ENCODE peak calls at places on chromosome 13, in seven cellular contexts. One of them, this sample, is unnamed.

GRCh38 chr13:113050856-113051431 is 54.6 kb upstream of the F7 start:
- DNase-seq in stimulated activated CD8-positive, alpha-beta memory T cell treated with anti-CD3 and anti-CD28 coated beads, Interleukin-7, amount 100 ng/mL, for 48 hours: no peak
- DNase-seq in PC-9: no peak
- DNase-seq in skeletal muscle cell: no peak
- DNase-seq in CD4-positive, alpha-beta T cell: no peak
- DNase-seq in NCI-H2081: no peak
- DNase-seq in transverse colon: no peak
- DNase-seq in this sample: no peak

GRCh38 chr13:46759861-46760260 is 37.1 kb downstream of the ESD start:
- DNase-seq in CD4-positive, alpha-beta T cell: no peak
- DNase-seq in stimulated activated CD8-positive, alpha-beta memory T cell treated with anti-CD3 and anti-CD28 coated beads, Interleukin-7, amount 100 ng/mL, for 48 hours: no peak
- DNase-seq in skeletal muscle cell: peak
- DNase-seq in PC-9: no peak
- DNase-seq in transverse colon: peak
- DNase-seq in NCI-H2081: no peak
- DNase-seq in this sample: no peak

GRCh38 chr13:76533251-76533650 is 353.0 kb downstream of the KCTD12 start:
- DNase-seq in PC-9: no peak
- DNase-seq in NCI-H2081: no peak
- DNase-seq in stimulated activated CD8-positive, alpha-beta memory T cell treated with anti-CD3 and anti-CD28 coated beads, Interleukin-7, amount 100 ng/mL, for 48 hours: no peak
- DNase-seq in skeletal muscle cell: no peak
- DNase-seq in CD4-positive, alpha-beta T cell: no peak
- DNase-seq in transverse colon: no peak
- DNase-seq in this sample: no peak

GRCh38 chr13:112444001-112444311 is 67.8 kb downstream of the SPACA7 start:
- DNase-seq in stimulated activated CD8-positive, alpha-beta memory T cell treated with anti-CD3 and anti-CD28 coated beads, Interleukin-7, amount 100 ng/mL, for 48 hours: peak
- DNase-seq in skeletal muscle cell: peak
- DNase-seq in PC-9: peak
- DNase-seq in CD4-positive, alpha-beta T cell: no peak
- DNase-seq in transverse colon: peak
- DNase-seq in NCI-H2081: peak
- DNase-seq in this sample: no peak

GRCh38 chr13:79901336-79901735 is 420.4 kb downstream of the NDFIP2 start:
- DNase-seq in transverse colon: no peak
- DNase-seq in PC-9: no peak
- DNase-seq in stimulated activated CD8-positive, alpha-beta memory T cell treated with anti-CD3 and anti-CD28 coated beads, Interleukin-7, amount 100 ng/mL, for 48 hours: no peak
- DNase-seq in skeletal muscle cell: no peak
- DNase-seq in NCI-H2081: no peak
- DNase-seq in CD4-positive, alpha-beta T cell: no peak
- DNase-seq in this sample: no peak

GRCh38 chr13:32587014-32587773 is 942 bp downstream of the PDS5B start:
- DNase-seq in transverse colon: peak
- DNase-seq in stimulated activated CD8-positive, alpha-beta memory T cell treated with anti-CD3 and anti-CD28 coated beads, Interleukin-7, amount 100 ng/mL, for 48 hours: peak
- DNase-seq in PC-9: peak
- DNase-seq in CD4-positive, alpha-beta T cell: peak
- DNase-seq in NCI-H2081: peak
- DNase-seq in skeletal muscle cell: peak
- DNase-seq in this sample: no peak

GRCh38 chr13:51912091-51912490 is 50.3 kb downstream of the CCDC70 start:
- DNase-seq in stimulated activated CD8-positive, alpha-beta memory T cell treated with anti-CD3 and anti-CD28 coated beads, Interleukin-7, amount 100 ng/mL, for 48 hours: no peak
- DNase-seq in PC-9: no peak
- DNase-seq in NCI-H2081: no peak
- DNase-seq in transverse colon: no peak
- DNase-seq in CD4-positive, alpha-beta T cell: no peak
- DNase-seq in skeletal muscle cell: no peak
- DNase-seq in this sample: no peak

GRCh38 chr13:46773556-46773955 is 23.4 kb downstream of the ESD start:
- DNase-seq in PC-9: no peak
- DNase-seq in NCI-H2081: no peak
- DNase-seq in skeletal muscle cell: no peak
- DNase-seq in stimulated activated CD8-positive, alpha-beta memory T cell treated with anti-CD3 and anti-CD28 coated beads, Interleukin-7, amount 100 ng/mL, for 48 hours: no peak
- DNase-seq in CD4-positive, alpha-beta T cell: no peak
- DNase-seq in transverse colon: no peak
- DNase-seq in this sample: no peak

GRCh38 chr13:109140054-109140776 is 510.8 kb downstream of the MYO16 start:
- DNase-seq in PC-9: no peak
- DNase-seq in skeletal muscle cell: no peak
- DNase-seq in NCI-H2081: no peak
- DNase-seq in transverse colon: no peak
- DNase-seq in CD4-positive, alpha-beta T cell: no peak
- DNase-seq in stimulated activated CD8-positive, alpha-beta memory T cell treated with anti-CD3 and anti-CD28 coated beads, Interleukin-7, amount 100 ng/mL, for 48 hours: no peak
- DNase-seq in this sample: no peak

GRCh38 chr13:113647351-113648217 is 10.4 kb downstream of the ATP4B start:
- DNase-seq in CD4-positive, alpha-beta T cell: no peak
- DNase-seq in stimulated activated CD8-positive, alpha-beta memory T cell treated with anti-CD3 and anti-CD28 coated beads, Interleukin-7, amount 100 ng/mL, for 48 hours: no peak
- DNase-seq in PC-9: peak
- DNase-seq in transverse colon: peak
- DNase-seq in NCI-H2081: peak
- DNase-seq in skeletal muscle cell: no peak
- DNase-seq in this sample: no peak

GRCh38 chr13:79466852-79467251 is 14.1 kb upstream of the NDFIP2 start:
- DNase-seq in CD4-positive, alpha-beta T cell: no peak
- DNase-seq in PC-9: no peak
- DNase-seq in transverse colon: no peak
- DNase-seq in NCI-H2081: no peak
- DNase-seq in skeletal muscle cell: no peak
- DNase-seq in stimulated activated CD8-positive, alpha-beta memory T cell treated with anti-CD3 and anti-CD28 coated beads, Interleukin-7, amount 100 ng/mL, for 48 hours: no peak
- DNase-seq in this sample: no peak

GRCh38 chr13:57665471-57665870 is 33.9 kb downstream of the PCDH17 start:
- DNase-seq in CD4-positive, alpha-beta T cell: no peak
- DNase-seq in skeletal muscle cell: peak
- DNase-seq in stimulated activated CD8-positive, alpha-beta memory T cell treated with anti-CD3 and anti-CD28 coated beads, Interleukin-7, amount 100 ng/mL, for 48 hours: no peak
- DNase-seq in PC-9: no peak
- DNase-seq in transverse colon: no peak
- DNase-seq in NCI-H2081: no peak
- DNase-seq in this sample: no peak

GRCh38 chr13:112102243-112102642 is 35.3 kb downstream of the SOX1 start:
- DNase-seq in skeletal muscle cell: no peak
- DNase-seq in PC-9: no peak
- DNase-seq in stimulated activated CD8-positive, alpha-beta memory T cell treated with anti-CD3 and anti-CD28 coated beads, Interleukin-7, amount 100 ng/mL, for 48 hours: no peak
- DNase-seq in transverse colon: no peak
- DNase-seq in CD4-positive, alpha-beta T cell: no peak
- DNase-seq in NCI-H2081: no peak
- DNase-seq in this sample: no peak

GRCh38 chr13:99014391-99014988 is 36.6 kb upstream of the DOCK9 start:
- DNase-seq in CD4-positive, alpha-beta T cell: no peak
- DNase-seq in stimulated activated CD8-positive, alpha-beta memory T cell treated with anti-CD3 and anti-CD28 coated beads, Interleukin-7, amount 100 ng/mL, for 48 hours: no peak
- DNase-seq in transverse colon: no peak
- DNase-seq in NCI-H2081: no peak
- DNase-seq in skeletal muscle cell: no peak
- DNase-seq in PC-9: no peak
- DNase-seq in this sample: no peak

GRCh38 chr13:20995245-20995829 is 66.0 kb downstream of the LATS2 start:
- DNase-seq in NCI-H2081: no peak
- DNase-seq in PC-9: no peak
- DNase-seq in stimulated activated CD8-positive, alpha-beta memory T cell treated with anti-CD3 and anti-CD28 coated beads, Interleukin-7, amount 100 ng/mL, for 48 hours: no peak
- DNase-seq in transverse colon: no peak
- DNase-seq in CD4-positive, alpha-beta T cell: no peak
- DNase-seq in skeletal muscle cell: no peak
- DNase-seq in this sample: no peak

GRCh38 chr13:112447761-112448603 is 71.8 kb downstream of the SPACA7 start:
- DNase-seq in transverse colon: no peak
- DNase-seq in PC-9: no peak
- DNase-seq in CD4-positive, alpha-beta T cell: no peak
- DNase-seq in skeletal muscle cell: no peak
- DNase-seq in NCI-H2081: no peak
- DNase-seq in stimulated activated CD8-positive, alpha-beta memory T cell treated with anti-CD3 and anti-CD28 coated beads, Interleukin-7, amount 100 ng/mL, for 48 hours: no peak
- DNase-seq in this sample: no peak

GRCh38 chr13:24159921-24160324 is 597 bp upstream of the SPATA13 start:
- DNase-seq in CD4-positive, alpha-beta T cell: no peak
- DNase-seq in NCI-H2081: no peak
- DNase-seq in transverse colon: no peak
- DNase-seq in stimulated activated CD8-positive, alpha-beta memory T cell treated with anti-CD3 and anti-CD28 coated beads, Interleukin-7, amount 100 ng/mL, for 48 hours: no peak
- DNase-seq in PC-9: no peak
- DNase-seq in skeletal muscle cell: no peak
- DNase-seq in this sample: no peak

GRCh38 chr13:19818223-19818842 is 35.6 kb upstream of the PSPC1 start:
- DNase-seq in stimulated activated CD8-positive, alpha-beta memory T cell treated with anti-CD3 and anti-CD28 coated beads, Interleukin-7, amount 100 ng/mL, for 48 hours: peak
- DNase-seq in transverse colon: peak
- DNase-seq in skeletal muscle cell: no peak
- DNase-seq in PC-9: no peak
- DNase-seq in NCI-H2081: no peak
- DNase-seq in CD4-positive, alpha-beta T cell: peak
- DNase-seq in this sample: no peak

GRCh38 chr13:30247406-30247805 is 59.9 kb downstream of the KATNAL1 start:
- DNase-seq in CD4-positive, alpha-beta T cell: no peak
- DNase-seq in stimulated activated CD8-positive, alpha-beta memory T cell treated with anti-CD3 and anti-CD28 coated beads, Interleukin-7, amount 100 ng/mL, for 48 hours: no peak
- DNase-seq in PC-9: no peak
- DNase-seq in skeletal muscle cell: no peak
- DNase-seq in transverse colon: no peak
- DNase-seq in NCI-H2081: no peak
- DNase-seq in this sample: no peak

GRCh38 chr13:46386996-46387851 is at the start of gene RUBCNL:
- DNase-seq in transverse colon: peak
- DNase-seq in NCI-H2081: no peak
- DNase-seq in stimulated activated CD8-positive, alpha-beta memory T cell treated with anti-CD3 and anti-CD28 coated beads, Interleukin-7, amount 100 ng/mL, for 48 hours: peak
- DNase-seq in skeletal muscle cell: no peak
- DNase-seq in PC-9: peak
- DNase-seq in CD4-positive, alpha-beta T cell: no peak
- DNase-seq in this sample: no peak

GRCh38 chr13:39556856-39557255 is 46.1 kb downstream of the LHFPL6 start:
- DNase-seq in stimulated activated CD8-positive, alpha-beta memory T cell treated with anti-CD3 and anti-CD28 coated beads, Interleukin-7, amount 100 ng/mL, for 48 hours: no peak
- DNase-seq in CD4-positive, alpha-beta T cell: no peak
- DNase-seq in PC-9: no peak
- DNase-seq in transverse colon: no peak
- DNase-seq in skeletal muscle cell: no peak
- DNase-seq in NCI-H2081: no peak
- DNase-seq in this sample: no peak

GRCh38 chr13:48398450-48399095 is 14.3 kb downstream of the LPAR6 start:
- DNase-seq in NCI-H2081: no peak
- DNase-seq in stimulated activated CD8-positive, alpha-beta memory T cell treated with anti-CD3 and anti-CD28 coated beads, Interleukin-7, amount 100 ng/mL, for 48 hours: no peak
- DNase-seq in transverse colon: no peak
- DNase-seq in skeletal muscle cell: no peak
- DNase-seq in PC-9: no peak
- DNase-seq in CD4-positive, alpha-beta T cell: no peak
- DNase-seq in this sample: no peak

GRCh38 chr13:113430378-113431110 is 22.7 kb downstream of the ADPRHL1 start:
- DNase-seq in CD4-positive, alpha-beta T cell: no peak
- DNase-seq in skeletal muscle cell: no peak
- DNase-seq in stimulated activated CD8-positive, alpha-beta memory T cell treated with anti-CD3 and anti-CD28 coated beads, Interleukin-7, amount 100 ng/mL, for 48 hours: no peak
- DNase-seq in NCI-H2081: no peak
- DNase-seq in PC-9: no peak
- DNase-seq in transverse colon: no peak
- DNase-seq in this sample: no peak

GRCh38 chr13:25203256-25203794 is 31.2 kb upstream of the AMER2 start:
- DNase-seq in PC-9: no peak
- DNase-seq in skeletal muscle cell: no peak
- DNase-seq in NCI-H2081: no peak
- DNase-seq in CD4-positive, alpha-beta T cell: no peak
- DNase-seq in transverse colon: no peak
- DNase-seq in stimulated activated CD8-positive, alpha-beta memory T cell treated with anti-CD3 and anti-CD28 coated beads, Interleukin-7, amount 100 ng/mL, for 48 hours: no peak
- DNase-seq in this sample: no peak

GRCh38 chr13:46288570-46289259 is 77.0 kb downstream of the LRRC63 start:
- DNase-seq in transverse colon: no peak
- DNase-seq in PC-9: no peak
- DNase-seq in stimulated activated CD8-positive, alpha-beta memory T cell treated with anti-CD3 and anti-CD28 coated beads, Interleukin-7, amount 100 ng/mL, for 48 hours: no peak
- DNase-seq in CD4-positive, alpha-beta T cell: no peak
- DNase-seq in skeletal muscle cell: peak
- DNase-seq in NCI-H2081: peak
- DNase-seq in this sample: no peak

GRCh38 chr13:36549126-36549702 is 116.9 kb downstream of the CCNA1 start:
- DNase-seq in stimulated activated CD8-positive, alpha-beta memory T cell treated with anti-CD3 and anti-CD28 coated beads, Interleukin-7, amount 100 ng/mL, for 48 hours: no peak
- DNase-seq in skeletal muscle cell: no peak
- DNase-seq in transverse colon: no peak
- DNase-seq in NCI-H2081: no peak
- DNase-seq in PC-9: no peak
- DNase-seq in CD4-positive, alpha-beta T cell: no peak
- DNase-seq in this sample: no peak

GRCh38 chr13:23778879-23779278 is 110.3 kb downstream of the MIPEP start:
- DNase-seq in PC-9: no peak
- DNase-seq in skeletal muscle cell: peak
- DNase-seq in stimulated activated CD8-positive, alpha-beta memory T cell treated with anti-CD3 and anti-CD28 coated beads, Interleukin-7, amount 100 ng/mL, for 48 hours: no peak
- DNase-seq in CD4-positive, alpha-beta T cell: no peak
- DNase-seq in transverse colon: no peak
- DNase-seq in NCI-H2081: no peak
- DNase-seq in this sample: no peak

GRCh38 chr13:43991773-43992201 is 112.1 kb downstream of the LACC1 start:
- DNase-seq in NCI-H2081: no peak
- DNase-seq in transverse colon: no peak
- DNase-seq in PC-9: no peak
- DNase-seq in skeletal muscle cell: no peak
- DNase-seq in CD4-positive, alpha-beta T cell: no peak
- DNase-seq in stimulated activated CD8-positive, alpha-beta memory T cell treated with anti-CD3 and anti-CD28 coated beads, Interleukin-7, amount 100 ng/mL, for 48 hours: no peak
- DNase-seq in this sample: no peak